ENCODE peak calls at places on chromosome X, in seven cellular contexts. Y is K562, V is tibial artery, R is cardiac fibroblast, J is uterus, G is right lobe of liver, O is choroid plexus epithelial cell. N is an unnamed sample.

GRCh38 chrX:53695901-53696300 is 9.4 kb upstream of the HUWE1 start:
- DNase-seq in Y (no peak), V (no peak), R (no peak), J (no peak), G (no peak), O (no peak), N (no peak)

GRCh38 chrX:11100281-11101035 is 10.7 kb upstream of the HCCS start:
- DNase-seq in Y (no peak), V (peak), R (peak), J (peak), G (no peak), O (peak), N (peak)

GRCh38 chrX:29397506-29397905 is 810.3 kb downstream of the IL1RAPL1 start:
- DNase-seq in Y (no peak), V (no peak), R (peak), J (no peak), G (no peak), O (peak), N (peak)

GRCh38 chrX:4935846-4936245 is 1222.4 kb upstream of the PRKX start:
- DNase-seq in Y (no peak), V (peak), R (no peak), J (no peak), G (no peak), O (no peak), N (no peak)

GRCh38 chrX:28701222-28701621 is 114.0 kb downstream of the IL1RAPL1 start:
- DNase-seq in Y (no peak), V (no peak), R (no peak), J (no peak), G (no peak), O (peak), N (no peak)

GRCh38 chrX:107674480-107675364 is 46.4 kb downstream of the PRPS1 start:
- DNase-seq in Y (peak), V (peak), R (peak), J (peak), G (no peak), O (peak), N (peak)

GRCh38 chrX:118614150-118614549 is 113.3 kb upstream of the IL13RA1 start:
- DNase-seq in Y (no peak), V (no peak), R (no peak), J (no peak), G (no peak), O (no peak), N (no peak)

GRCh38 chrX:106740193-106740780 is 13.8 kb downstream of the RNF128 start:
- DNase-seq in Y (no peak), V (no peak), R (no peak), J (no peak), G (no peak), O (no peak), N (no peak)

GRCh38 chrX:153477039-153477438 is 6.7 kb upstream of the HAUS7 start:
- DNase-seq in Y (no peak), V (peak), R (peak), J (peak), G (no peak), O (peak), N (peak)

GRCh38 chrX:107656965-107657364 is 28.7 kb downstream of the PRPS1 start:
- DNase-seq in Y (no peak), V (no peak), R (no peak), J (no peak), G (no peak), O (no peak), N (no peak)

GRCh38 chrX:53050841-53051240 is 2.3 kb downstream of the GPR173 start:
- DNase-seq in Y (no peak), V (no peak), R (peak), J (no peak), G (no peak), O (no peak), N (peak)

DNA sequence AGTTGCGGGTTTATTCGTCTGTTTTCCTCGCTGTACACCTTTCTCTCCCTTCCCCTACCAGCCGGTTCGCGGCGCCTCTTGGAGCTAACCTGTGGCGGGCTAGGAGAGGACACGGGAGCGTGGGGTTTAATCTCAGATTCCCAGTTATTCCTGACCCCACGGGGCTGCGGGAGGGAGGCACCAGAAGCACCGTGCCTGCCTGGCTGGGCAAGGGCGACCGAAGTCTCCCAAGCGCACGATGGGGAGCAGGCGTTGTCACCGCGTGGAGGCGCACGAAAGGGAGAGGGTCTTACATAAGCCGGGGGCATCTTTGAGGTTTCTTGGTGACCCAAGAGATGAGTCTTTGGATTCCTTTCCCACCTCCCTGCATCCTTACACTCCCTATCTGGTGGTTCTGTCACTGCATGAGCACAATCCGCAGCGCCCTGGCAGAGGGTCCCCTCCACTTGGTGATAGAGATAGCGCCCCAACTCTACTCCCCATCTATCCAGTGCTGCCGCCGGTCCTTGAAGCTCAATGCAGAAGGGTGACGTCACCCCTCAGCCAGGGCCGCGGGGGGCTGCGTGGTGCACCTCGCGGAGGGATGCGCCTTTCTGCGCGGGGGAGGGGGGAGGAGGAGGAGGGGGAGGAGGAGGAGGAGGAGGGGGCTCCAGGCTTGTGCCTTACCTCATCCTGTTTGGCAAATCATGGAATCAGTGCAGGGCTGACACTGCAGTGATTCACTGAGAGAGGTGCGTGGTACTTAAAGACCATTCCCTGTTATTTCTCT is 793 bp downstream of the TSPAN7 start:
- DNase-seq in Y (no peak), V (peak), R (no peak), J (peak), G (peak), O (no peak), N (no peak)
- H3K4me3 ChIP-seq in Y (no peak), V (peak), R (peak), J (peak), G (peak), O (no peak), N (peak)

GRCh38 chrX:119954374-119954773 is 10.8 kb upstream of the NKAP start:
- DNase-seq in Y (no peak), V (no peak), R (no peak), J (no peak), G (no peak), O (no peak), N (no peak)

GRCh38 chrX:119945481-119945880 is 1.9 kb upstream of the NKAP start:
- DNase-seq in Y (no peak), V (no peak), R (no peak), J (no peak), G (no peak), O (no peak), N (no peak)

GRCh38 chrX:119943185-119943988 is at the start of gene NKAP:
- DNase-seq in Y (peak), V (peak), R (peak), J (peak), G (peak), O (peak), N (peak)

GRCh38 chrX:119942831-119943184 is 743 bp downstream of the NKAP start:
- DNase-seq in Y (no peak), V (no peak), R (no peak), J (no peak), G (no peak), O (peak), N (no peak)

DNA sequence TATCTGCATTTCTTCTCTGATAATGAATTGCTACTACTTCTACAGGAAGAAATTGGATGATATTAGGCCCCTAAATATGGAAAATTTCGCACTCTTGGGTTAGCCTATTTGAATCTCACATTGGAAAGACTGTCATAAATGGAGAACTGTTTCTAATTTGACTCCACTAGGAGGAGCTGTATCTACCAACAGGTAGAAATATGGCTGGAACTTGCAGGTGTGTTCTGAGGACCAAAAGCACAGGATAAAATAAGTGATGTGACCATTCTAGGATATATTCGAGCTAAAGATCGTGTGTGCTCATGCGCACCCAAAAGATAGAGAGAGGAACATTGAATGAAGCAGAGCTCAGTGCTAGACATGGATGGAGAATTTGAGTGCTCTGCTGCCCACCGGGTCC is 4.8 kb upstream of the NKAP start:
- DNase-seq in Y (no peak), V (no peak), R (no peak), J (no peak), G (no peak), O (peak), N (no peak)
- TF ChIP-seq CTCF in Y (peak), V (no peak), R (no peak), J (no peak), G (no peak), O (peak), N (peak)

GRCh38 chrX:46251755-46252154 is 293.5 kb downstream of the ZNF674 start:
- DNase-seq in Y (no peak), V (no peak), R (peak), J (no peak), G (no peak), O (peak), N (peak)

GRCh38 chrX:46250151-46250550 is 295.1 kb downstream of the ZNF674 start:
- DNase-seq in Y (no peak), V (no peak), R (no peak), J (no peak), G (no peak), O (no peak), N (no peak)

GRCh38 chrX:46244451-46244850 is 300.8 kb downstream of the ZNF674 start:
- DNase-seq in Y (no peak), V (no peak), R (no peak), J (no peak), G (no peak), O (peak), N (peak)

DNA sequence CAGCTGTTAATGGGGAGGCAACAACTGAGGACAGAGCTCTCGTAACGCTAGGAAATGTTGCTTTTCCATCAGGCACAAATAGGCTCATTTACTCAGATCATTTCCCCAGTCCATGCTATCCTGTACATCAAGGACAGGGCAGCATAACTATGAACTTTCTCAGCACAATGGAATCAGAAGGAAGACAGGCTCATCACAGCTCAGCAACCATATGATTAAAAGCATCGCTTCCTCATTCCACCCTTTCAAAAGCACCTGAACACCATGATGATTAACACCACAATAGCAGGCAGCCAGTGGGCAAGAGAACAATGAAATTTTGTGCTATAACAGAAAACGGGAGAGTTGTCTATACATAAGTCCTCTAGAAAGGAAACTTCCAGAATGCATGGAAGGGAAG is 297.8 kb downstream of the ZNF674 start:
- DNase-seq in Y (no peak), V (no peak), R (no peak), J (no peak), G (no peak), O (no peak), N (no peak)
- H3K4me3 ChIP-seq in Y (no peak), V (no peak), R (no peak), J (no peak), G (no peak), O (no peak), N (no peak)

DNA sequence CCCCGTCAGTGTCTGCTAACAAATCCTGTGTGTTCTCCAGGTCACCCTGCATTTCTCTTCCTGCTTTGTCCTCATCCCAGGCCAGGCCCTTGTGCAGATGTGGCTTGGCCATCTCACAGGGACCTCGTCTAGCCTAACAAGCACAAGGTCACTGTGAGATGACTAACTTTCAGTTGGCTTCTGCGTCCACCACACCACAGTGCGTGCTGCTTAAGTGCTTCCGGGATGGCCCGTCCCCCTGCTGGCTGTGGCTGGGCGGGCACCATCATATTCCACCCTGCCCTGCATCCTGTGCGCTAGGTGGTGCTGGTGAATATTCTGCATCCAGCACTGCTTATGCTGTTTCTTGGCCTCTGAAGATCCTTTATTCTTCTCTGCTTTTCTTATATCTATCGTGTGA is 33.8 kb downstream of the RBBP7 start:
- DNase-seq in Y (no peak), V (no peak), R (peak), J (no peak), G (no peak), O (no peak), N (peak)
- TF ChIP-seq CTCF in Y (peak), V (peak), R (peak), J (no peak), G (no peak), O (peak), N (peak)

DNA sequence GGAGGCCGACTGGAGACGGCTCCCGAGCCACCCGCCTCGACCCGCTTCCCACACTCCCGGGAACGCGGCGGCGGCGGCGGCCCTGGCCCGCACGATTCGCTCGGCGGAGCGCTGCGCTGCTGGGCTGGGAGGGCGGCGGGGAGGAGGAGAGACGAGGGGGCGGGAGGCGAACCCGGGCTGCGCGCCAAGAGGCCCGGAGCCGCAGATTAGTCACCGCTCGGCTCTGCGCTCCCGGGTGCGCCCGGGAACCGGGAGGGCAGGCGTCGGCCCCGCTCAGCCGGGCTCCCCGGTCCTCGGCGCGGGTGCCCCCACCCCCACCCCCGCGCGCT is 11.2 kb upstream of the BCOR start:
- DNase-seq in Y (peak), V (no peak), R (peak), J (peak), G (peak), O (peak), N (peak)
- H3K4me3 ChIP-seq in Y (peak), V (peak), R (peak), J (peak), G (peak), O (peak), N (peak)